ENCODE peak calls at places on chromosomes 1 and 21, in five cellular contexts. One of them, this sample, is unnamed.

GRCh38 chr1:42748461-42749410 is 8.7 kb upstream of the CLDN19 start:
- DNase-seq in body of pancreas: no peak
- DNase-seq in AG09319: no peak
- DNase-seq in GM13977: no peak
- DNase-seq in GM06990: no peak
- DNase-seq in this sample: no peak

GRCh38 chr1:41388517-41388916 is 27.3 kb downstream of the FOXO6 start:
- DNase-seq in body of pancreas: no peak
- DNase-seq in AG09319: no peak
- DNase-seq in GM13977: no peak
- DNase-seq in GM06990: no peak
- DNase-seq in this sample: no peak

GRCh38 chr21:44862869-44863685 is 10.4 kb downstream of the PTTG1IP start:
- DNase-seq in body of pancreas: no peak
- DNase-seq in AG09319: no peak
- DNase-seq in GM13977: no peak
- DNase-seq in GM06990: no peak
- DNase-seq in this sample: no peak

GRCh38 chr1:44103270-44104131 is 15.1 kb upstream of the KLF17 start:
- DNase-seq in body of pancreas: peak; percentile 33
- DNase-seq in AG09319: no peak
- DNase-seq in GM13977: no peak
- DNase-seq in GM06990: no peak
- DNase-seq in this sample: no peak

GRCh38 chr1:182664281-182664680 is 20.1 kb downstream of the RGS8 start:
- DNase-seq in body of pancreas: no peak
- DNase-seq in AG09319: no peak
- DNase-seq in GM13977: no peak
- DNase-seq in GM06990: no peak
- DNase-seq in this sample: no peak

GRCh38 chr1:85278853-85279314 is 2.5 kb upstream of the BCL10 start:
- DNase-seq in body of pancreas: peak; percentile 27
- DNase-seq in AG09319: peak; percentile 68
- DNase-seq in GM13977: peak; percentile 53
- DNase-seq in GM06990: peak; percentile 43
- DNase-seq in this sample: peak; percentile 54

GRCh38 chr1:41396084-41396483 is 34.9 kb downstream of the FOXO6 start:
- DNase-seq in body of pancreas: no peak
- DNase-seq in AG09319: no peak
- DNase-seq in GM13977: no peak
- DNase-seq in GM06990: no peak
- DNase-seq in this sample: no peak

GRCh38 chr1:63049135-63049534 is 265.2 kb downstream of the ATG4C start:
- DNase-seq in body of pancreas: no peak
- DNase-seq in AG09319: no peak
- DNase-seq in GM13977: no peak
- DNase-seq in GM06990: no peak
- DNase-seq in this sample: no peak

GRCh38 chr1:12616709-12617373 is 1.2 kb downstream of the DHRS3 start:
- DNase-seq in body of pancreas: peak; percentile 58
- DNase-seq in AG09319: no peak
- DNase-seq in GM13977: no peak
- DNase-seq in GM06990: no peak
- DNase-seq in this sample: no peak

GRCh38 chr1:204294371-204294770 is 65.4 kb downstream of the PLEKHA6 start:
- DNase-seq in body of pancreas: no peak
- DNase-seq in AG09319: peak; percentile 84
- DNase-seq in GM13977: no peak
- DNase-seq in GM06990: no peak
- DNase-seq in this sample: no peak

GRCh38 chr1:5891736-5892135 is 100.5 kb downstream of the NPHP4 start:
- DNase-seq in body of pancreas: no peak
- DNase-seq in AG09319: no peak
- DNase-seq in GM13977: no peak
- DNase-seq in GM06990: no peak
- DNase-seq in this sample: no peak

GRCh38 chr1:177216587-177217202 is 45.9 kb downstream of the BRINP2 start:
- DNase-seq in body of pancreas: no peak
- DNase-seq in AG09319: no peak
- DNase-seq in GM13977: no peak
- DNase-seq in GM06990: no peak
- DNase-seq in this sample: no peak

GRCh38 chr1:109622895-109623294 is 3.3 kb downstream of the AMPD2 start:
- DNase-seq in body of pancreas: no peak
- DNase-seq in AG09319: no peak
- DNase-seq in GM13977: no peak
- DNase-seq in GM06990: no peak
- DNase-seq in this sample: peak; percentile 12

GRCh38 chr1:76190749-76191424 is 116.3 kb downstream of the ST6GALNAC3 start:
- DNase-seq in body of pancreas: no peak
- DNase-seq in AG09319: no peak
- DNase-seq in GM13977: peak; percentile 9
- DNase-seq in GM06990: peak; percentile 1
- DNase-seq in this sample: no peak

GRCh38 chr21:44489962-44490361 is 34.7 kb downstream of the LRRC3 start:
- DNase-seq in body of pancreas: no peak
- DNase-seq in AG09319: no peak
- DNase-seq in GM13977: no peak
- DNase-seq in GM06990: no peak
- DNase-seq in this sample: no peak

GRCh38 chr21:34135330-34135729 is 62.0 kb downstream of the MRPS6 start:
- DNase-seq in body of pancreas: no peak
- DNase-seq in AG09319: no peak
- DNase-seq in GM13977: no peak
- DNase-seq in GM06990: no peak
- DNase-seq in this sample: no peak

GRCh38 chr1:116679091-116679827 is 11.7 kb upstream of the IGSF3 start:
- DNase-seq in body of pancreas: no peak
- DNase-seq in AG09319: no peak
- DNase-seq in GM13977: no peak
- DNase-seq in GM06990: no peak
- DNase-seq in this sample: no peak

GRCh38 chr1:40877681-40878080 is 15.5 kb upstream of the CITED4 start:
- DNase-seq in body of pancreas: peak; percentile 68
- DNase-seq in AG09319: peak; percentile 49
- DNase-seq in GM13977: no peak
- DNase-seq in GM06990: peak; percentile 36
- DNase-seq in this sample: no peak

GRCh38 chr1:221200464-221200863 is 321.2 kb downstream of the HLX start:
- DNase-seq in body of pancreas: no peak
- DNase-seq in AG09319: no peak
- DNase-seq in GM13977: no peak
- DNase-seq in GM06990: peak; percentile 19
- DNase-seq in this sample: no peak

GRCh38 chr1:58928514-58928913 is 144.7 kb upstream of the JUN start:
- DNase-seq in body of pancreas: no peak
- DNase-seq in AG09319: no peak
- DNase-seq in GM13977: no peak
- DNase-seq in GM06990: no peak
- DNase-seq in this sample: no peak

GRCh38 chr1:162357681-162358266 is 18.9 kb downstream of the SPATA46 start:
- DNase-seq in body of pancreas: no peak
- DNase-seq in AG09319: peak; percentile 11
- DNase-seq in GM13977: no peak
- DNase-seq in GM06990: no peak
- DNase-seq in this sample: peak; percentile 56

GRCh38 chr1:63784489-63785390 is 10.9 kb downstream of the ROR1 start:
- DNase-seq in body of pancreas: peak; percentile 38
- DNase-seq in AG09319: no peak
- DNase-seq in GM13977: no peak
- DNase-seq in GM06990: no peak
- DNase-seq in this sample: no peak

GRCh38 chr1:195591917-195592672 is 1016.1 kb downstream of the KCNT2 start:
- DNase-seq in body of pancreas: no peak
- DNase-seq in AG09319: no peak
- DNase-seq in GM13977: no peak
- DNase-seq in GM06990: no peak
- DNase-seq in this sample: no peak

GRCh38 chr1:18948913-18949688 is 7.4 kb downstream of the IFFO2 start:
- DNase-seq in body of pancreas: peak; percentile 76
- DNase-seq in AG09319: no peak
- DNase-seq in GM13977: no peak
- DNase-seq in GM06990: no peak
- DNase-seq in this sample: no peak

GRCh38 chr1:221708987-221709386 is 32.9 kb downstream of the DUSP10 start:
- DNase-seq in body of pancreas: peak; percentile 86
- DNase-seq in AG09319: no peak
- DNase-seq in GM13977: peak; percentile 65
- DNase-seq in GM06990: peak; percentile 71
- DNase-seq in this sample: peak; percentile 55

GRCh38 chr1:154639876-154640275 is 31.9 kb upstream of the ADAR start:
- DNase-seq in body of pancreas: no peak
- DNase-seq in AG09319: no peak
- DNase-seq in GM13977: no peak
- DNase-seq in GM06990: no peak
- DNase-seq in this sample: no peak

GRCh38 chr1:231091853-231092301 is 51.8 kb upstream of the FAM89A start:
- DNase-seq in body of pancreas: peak; percentile 69
- DNase-seq in AG09319: peak; percentile 0
- DNase-seq in GM13977: peak; percentile 27
- DNase-seq in GM06990: no peak
- DNase-seq in this sample: peak; percentile 38
- TF ChIP-seq CTCF in body of pancreas: peak; percentile 62
- TF ChIP-seq CTCF in AG09319: peak; percentile 39
- TF ChIP-seq CTCF in GM13977: peak; percentile 76
- TF ChIP-seq CTCF in GM06990: peak; percentile 87
- TF ChIP-seq CTCF in this sample: peak; percentile 55

DNA sequence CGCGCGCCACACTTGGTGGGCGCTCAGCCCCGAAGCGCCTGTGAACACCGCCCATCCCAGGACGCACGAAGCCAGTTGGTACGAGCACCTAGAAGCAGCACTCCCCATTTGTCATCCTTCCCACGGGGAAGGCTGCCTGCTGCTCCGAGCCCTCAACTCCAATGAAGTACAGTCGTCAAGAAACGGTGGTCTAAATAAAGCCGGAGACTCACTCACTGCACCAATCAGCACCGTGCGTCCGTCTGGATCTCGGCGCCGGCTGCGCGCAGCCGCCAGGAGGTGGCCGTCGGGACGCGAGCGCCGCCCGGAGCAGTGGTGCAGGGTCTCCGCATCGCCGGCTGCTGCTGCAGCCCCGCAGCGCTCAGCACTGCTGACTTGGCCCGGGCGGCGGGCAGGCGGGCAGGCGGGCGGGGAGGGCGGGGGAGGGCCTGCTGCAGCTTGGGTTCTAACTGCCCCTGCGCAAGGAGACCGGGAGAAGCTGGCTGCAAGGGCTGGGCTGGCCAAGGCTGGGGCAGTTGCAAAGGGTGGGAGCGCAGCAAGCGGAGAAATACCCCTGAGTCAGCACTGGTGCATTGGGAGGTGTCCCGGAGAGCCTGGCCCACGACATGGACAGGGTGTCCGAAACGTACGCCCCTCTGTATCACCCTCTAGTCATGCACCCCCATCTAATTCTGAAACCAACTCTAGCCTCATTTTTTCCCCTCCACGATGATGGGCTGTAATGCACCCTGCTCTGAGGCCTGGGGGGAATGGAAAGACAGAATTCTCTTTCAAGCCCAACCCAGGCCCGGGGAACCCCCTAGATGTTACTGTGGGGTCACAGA is 35.8 kb upstream of the H6PD start:
- DNase-seq in body of pancreas: peak; percentile 29
- DNase-seq in AG09319: no peak
- DNase-seq in GM13977: peak; percentile 43
- DNase-seq in GM06990: no peak
- DNase-seq in this sample: no peak
- TF ChIP-seq CTCF in body of pancreas: no peak
- TF ChIP-seq CTCF in AG09319: peak; percentile 19
- TF ChIP-seq CTCF in GM13977: peak; percentile 25
- TF ChIP-seq CTCF in GM06990: peak; percentile 4
- TF ChIP-seq CTCF in this sample: peak; percentile 3

GRCh38 chr1:118811156-118811555 is 177.0 kb downstream of the TBX15 start:
- DNase-seq in body of pancreas: no peak
- DNase-seq in AG09319: no peak
- DNase-seq in GM13977: no peak
- DNase-seq in GM06990: no peak
- DNase-seq in this sample: no peak

GRCh38 chr1:118812555-118812954 is 175.6 kb downstream of the TBX15 start:
- DNase-seq in body of pancreas: no peak
- DNase-seq in AG09319: no peak
- DNase-seq in GM13977: no peak
- DNase-seq in GM06990: no peak
- DNase-seq in this sample: no peak

GRCh38 chr1:118821801-118822200 is 166.3 kb downstream of the TBX15 start:
- DNase-seq in body of pancreas: no peak
- DNase-seq in AG09319: no peak
- DNase-seq in GM13977: no peak
- DNase-seq in GM06990: no peak
- DNase-seq in this sample: no peak

DNA sequence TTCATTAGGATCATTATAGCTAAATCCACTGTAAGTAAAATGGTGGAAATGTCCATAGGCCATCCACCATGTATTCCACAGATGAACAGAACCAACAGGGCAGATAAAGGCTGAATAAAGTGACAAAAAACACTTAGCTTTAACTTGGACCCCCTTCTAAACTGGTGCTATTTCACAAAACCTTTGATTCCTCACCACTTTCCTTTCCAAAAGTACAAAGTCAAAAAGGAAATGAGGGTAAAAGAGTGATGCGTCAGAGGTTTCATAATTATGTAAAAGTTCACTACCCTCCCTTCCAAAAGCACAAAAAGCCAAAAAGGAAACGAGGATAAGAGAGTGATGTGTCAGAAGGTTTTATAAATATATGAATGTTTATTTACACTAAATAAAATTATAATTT is 172.2 kb downstream of the TBX15 start:
- DNase-seq in body of pancreas: no peak
- DNase-seq in AG09319: no peak
- DNase-seq in GM13977: no peak
- DNase-seq in GM06990: no peak
- DNase-seq in this sample: no peak
- TF ChIP-seq CTCF in body of pancreas: no peak
- TF ChIP-seq CTCF in AG09319: no peak
- TF ChIP-seq CTCF in GM13977: no peak
- TF ChIP-seq CTCF in GM06990: no peak
- TF ChIP-seq CTCF in this sample: no peak

GRCh38 chr1:27666294-27666693 is 5.7 kb downstream of the IFI6 start:
- DNase-seq in body of pancreas: no peak
- DNase-seq in AG09319: no peak
- DNase-seq in GM13977: no peak
- DNase-seq in GM06990: no peak
- DNase-seq in this sample: no peak
- TF ChIP-seq CTCF in body of pancreas: no peak
- TF ChIP-seq CTCF in AG09319: no peak
- TF ChIP-seq CTCF in GM13977: no peak
- TF ChIP-seq CTCF in GM06990: no peak
- TF ChIP-seq CTCF in this sample: no peak

GRCh38 chr1:60978421-60979357 is 103.7 kb upstream of the NFIA start:
- DNase-seq in body of pancreas: peak; percentile 58
- DNase-seq in AG09319: peak; percentile 29
- DNase-seq in GM13977: peak; percentile 44
- DNase-seq in GM06990: peak; percentile 13
- DNase-seq in this sample: peak; percentile 45
- TF ChIP-seq CTCF in body of pancreas: peak; percentile 58
- TF ChIP-seq CTCF in AG09319: peak; percentile 76
- TF ChIP-seq CTCF in GM13977: peak; percentile 51
- TF ChIP-seq CTCF in GM06990: peak; percentile 78
- TF ChIP-seq CTCF in this sample: no peak

GRCh38 chr1:53172751-53173498 is 23.7 kb upstream of the CPT2 start:
- DNase-seq in body of pancreas: no peak
- DNase-seq in AG09319: no peak
- DNase-seq in GM13977: peak; percentile 64
- DNase-seq in GM06990: no peak
- DNase-seq in this sample: peak; percentile 63
- TF ChIP-seq CTCF in body of pancreas: no peak
- TF ChIP-seq CTCF in AG09319: peak; percentile 49
- TF ChIP-seq CTCF in GM13977: no peak
- TF ChIP-seq CTCF in GM06990: no peak
- TF ChIP-seq CTCF in this sample: no peak

This sample was measured in GM13976.